ENCODE peak calls at places on chromosomes 3 and 15, in eight cellular contexts. One of them, this sample, is unnamed.

GRCh38 chr3:175965036-175965435 is 1105.9 kb downstream of the NAALADL2 start:
- DNase-seq in stimulated activated CD4-positive, alpha-beta T cell treated with anti-CD3 and anti-CD28 coated beads, Interleukin-2, amount 100 ng/mL, for 48 hours: no peak
- DNase-seq in retinal pigment epithelial cell: no peak
- DNase-seq in activated CD8-positive, alpha-beta memory T cell treated with anti-CD3 and anti-CD28 coated beads, Interleukin-2, amount 50 U/mL, for 4 hours: no peak
- DNase-seq in neural crest cell: no peak
- DNase-seq in ELR: no peak
- DNase-seq in RWPE1: no peak
- DNase-seq in left lobe of liver: no peak
- DNase-seq in this sample: no peak

GRCh38 chr15:69903476-69904295 is 194.0 kb downstream of the TLE3 start:
- DNase-seq in stimulated activated CD4-positive, alpha-beta T cell treated with anti-CD3 and anti-CD28 coated beads, Interleukin-2, amount 100 ng/mL, for 48 hours: no peak
- DNase-seq in retinal pigment epithelial cell: no peak
- DNase-seq in activated CD8-positive, alpha-beta memory T cell treated with anti-CD3 and anti-CD28 coated beads, Interleukin-2, amount 50 U/mL, for 4 hours: no peak
- DNase-seq in neural crest cell: no peak
- DNase-seq in ELR: no peak
- DNase-seq in RWPE1: no peak
- DNase-seq in left lobe of liver: no peak
- DNase-seq in this sample: no peak

GRCh38 chr3:123348471-123349200 is 100.3 kb downstream of the ADCY5 start:
- DNase-seq in stimulated activated CD4-positive, alpha-beta T cell treated with anti-CD3 and anti-CD28 coated beads, Interleukin-2, amount 100 ng/mL, for 48 hours: no peak
- DNase-seq in retinal pigment epithelial cell: no peak
- DNase-seq in activated CD8-positive, alpha-beta memory T cell treated with anti-CD3 and anti-CD28 coated beads, Interleukin-2, amount 50 U/mL, for 4 hours: no peak
- DNase-seq in neural crest cell: no peak
- DNase-seq in ELR: no peak
- DNase-seq in RWPE1: no peak
- DNase-seq in left lobe of liver: no peak
- DNase-seq in this sample: no peak

GRCh38 chr3:114377426-114377825 is 83.6 kb downstream of the TIGIT start:
- DNase-seq in stimulated activated CD4-positive, alpha-beta T cell treated with anti-CD3 and anti-CD28 coated beads, Interleukin-2, amount 100 ng/mL, for 48 hours: no peak
- DNase-seq in retinal pigment epithelial cell: no peak
- DNase-seq in activated CD8-positive, alpha-beta memory T cell treated with anti-CD3 and anti-CD28 coated beads, Interleukin-2, amount 50 U/mL, for 4 hours: no peak
- DNase-seq in neural crest cell: no peak
- DNase-seq in ELR: no peak
- DNase-seq in RWPE1: no peak
- DNase-seq in left lobe of liver: no peak
- DNase-seq in this sample: no peak

GRCh38 chr15:61169275-61169903 is 59.7 kb downstream of the RORA start:
- DNase-seq in stimulated activated CD4-positive, alpha-beta T cell treated with anti-CD3 and anti-CD28 coated beads, Interleukin-2, amount 100 ng/mL, for 48 hours: no peak
- DNase-seq in retinal pigment epithelial cell: no peak
- DNase-seq in activated CD8-positive, alpha-beta memory T cell treated with anti-CD3 and anti-CD28 coated beads, Interleukin-2, amount 50 U/mL, for 4 hours: no peak
- DNase-seq in neural crest cell: no peak
- DNase-seq in ELR: no peak
- DNase-seq in RWPE1: no peak
- DNase-seq in left lobe of liver: no peak
- DNase-seq in this sample: no peak

GRCh38 chr3:4006288-4006687 is 207.1 kb downstream of the LRRN1 start:
- DNase-seq in stimulated activated CD4-positive, alpha-beta T cell treated with anti-CD3 and anti-CD28 coated beads, Interleukin-2, amount 100 ng/mL, for 48 hours: no peak
- DNase-seq in retinal pigment epithelial cell: peak; percentile 79
- DNase-seq in activated CD8-positive, alpha-beta memory T cell treated with anti-CD3 and anti-CD28 coated beads, Interleukin-2, amount 50 U/mL, for 4 hours: no peak
- DNase-seq in neural crest cell: no peak
- DNase-seq in ELR: no peak
- DNase-seq in RWPE1: no peak
- DNase-seq in left lobe of liver: no peak
- DNase-seq in this sample: no peak

GRCh38 chr3:187744169-187745151 is 808 bp downstream of the BCL6 start:
- DNase-seq in stimulated activated CD4-positive, alpha-beta T cell treated with anti-CD3 and anti-CD28 coated beads, Interleukin-2, amount 100 ng/mL, for 48 hours: peak; percentile 38
- DNase-seq in retinal pigment epithelial cell: no peak
- DNase-seq in activated CD8-positive, alpha-beta memory T cell treated with anti-CD3 and anti-CD28 coated beads, Interleukin-2, amount 50 U/mL, for 4 hours: peak; percentile 57
- DNase-seq in neural crest cell: peak; percentile 33
- DNase-seq in ELR: peak; percentile 64
- DNase-seq in RWPE1: peak; percentile 48
- DNase-seq in left lobe of liver: peak; percentile 62
- DNase-seq in this sample: no peak

GRCh38 chr15:33156021-33156420 is 38.5 kb downstream of the FMN1 start:
- DNase-seq in stimulated activated CD4-positive, alpha-beta T cell treated with anti-CD3 and anti-CD28 coated beads, Interleukin-2, amount 100 ng/mL, for 48 hours: no peak
- DNase-seq in retinal pigment epithelial cell: no peak
- DNase-seq in activated CD8-positive, alpha-beta memory T cell treated with anti-CD3 and anti-CD28 coated beads, Interleukin-2, amount 50 U/mL, for 4 hours: no peak
- DNase-seq in neural crest cell: no peak
- DNase-seq in ELR: no peak
- DNase-seq in RWPE1: no peak
- DNase-seq in left lobe of liver: no peak
- DNase-seq in this sample: no peak

GRCh38 chr3:33403756-33404155 is 36.4 kb downstream of the UBP1 start:
- DNase-seq in stimulated activated CD4-positive, alpha-beta T cell treated with anti-CD3 and anti-CD28 coated beads, Interleukin-2, amount 100 ng/mL, for 48 hours: no peak
- DNase-seq in retinal pigment epithelial cell: no peak
- DNase-seq in activated CD8-positive, alpha-beta memory T cell treated with anti-CD3 and anti-CD28 coated beads, Interleukin-2, amount 50 U/mL, for 4 hours: no peak
- DNase-seq in neural crest cell: no peak
- DNase-seq in ELR: peak; percentile 24
- DNase-seq in RWPE1: no peak
- DNase-seq in left lobe of liver: no peak
- DNase-seq in this sample: no peak

GRCh38 chr15:94026458-94026967 is 204.8 kb upstream of the MCTP2 start:
- DNase-seq in stimulated activated CD4-positive, alpha-beta T cell treated with anti-CD3 and anti-CD28 coated beads, Interleukin-2, amount 100 ng/mL, for 48 hours: no peak
- DNase-seq in retinal pigment epithelial cell: no peak
- DNase-seq in activated CD8-positive, alpha-beta memory T cell treated with anti-CD3 and anti-CD28 coated beads, Interleukin-2, amount 50 U/mL, for 4 hours: no peak
- DNase-seq in neural crest cell: no peak
- DNase-seq in ELR: peak; percentile 17
- DNase-seq in RWPE1: peak; percentile 29
- DNase-seq in left lobe of liver: no peak
- DNase-seq in this sample: no peak